ENCODE peak calls at places on chromosome 17, in four cellular contexts. V is K562, M is WTC11, I is SK-N-SH. K is an unnamed sample.

GRCh38 chr17:35515027-35515426 is 22.5 kb downstream of the SLFN12L start:
- DNase-seq in V (no peak), M (no peak), I (no peak), K (no peak)

GRCh38 chr17:64063766-64064224 is 43.4 kb upstream of the ICAM2 start:
- DNase-seq in V (peak; percentile 57), M (peak; percentile 84), I (peak; percentile 72), K (no peak)

GRCh38 chr17:14725729-14726128 is 424.8 kb downstream of the HS3ST3B1 start:
- DNase-seq in V (no peak), M (no peak), I (no peak), K (no peak)

GRCh38 chr17:63382826-63383225 is 63.3 kb downstream of the CYB561 start:
- DNase-seq in V (no peak), M (no peak), I (no peak), K (no peak)

GRCh38 chr17:51425793-51426192 is 165.4 kb downstream of the UTP18 start:
- DNase-seq in V (no peak), M (no peak), I (no peak), K (no peak)

GRCh38 chr17:58679263-58680037 is 12.4 kb downstream of the TEX14 start:
- DNase-seq in V (peak; percentile 87), M (no peak), I (no peak), K (peak; percentile 89)

GRCh38 chr17:62703269-62703775 is 75.9 kb downstream of the MRC2 start:
- DNase-seq in V (no peak), M (no peak), I (no peak), K (no peak)

GRCh38 chr17:78120971-78121800 is 7.4 kb downstream of the TMC6 start:
- DNase-seq in V (no peak), M (no peak), I (no peak), K (no peak)

GRCh38 chr17:81512984-81513668 is 527 bp upstream of the ACTG1 start:
- DNase-seq in V (peak; percentile 63), M (peak; percentile 83), I (no peak), K (no peak)

GRCh38 chr17:70345061-70345460 is 175.7 kb downstream of the KCNJ2 start:
- DNase-seq in V (no peak), M (no peak), I (no peak), K (no peak)

GRCh38 chr17:50268040-50268439 is 6.2 kb upstream of the TMEM92 start:
- DNase-seq in V (peak; percentile 3), M (no peak), I (no peak), K (no peak)

GRCh38 chr17:44941712-44942331 is 5.8 kb downstream of the KIF18B start:
- DNase-seq in V (no peak), M (no peak), I (peak; percentile 32), K (no peak)

GRCh38 chr17:82037113-82037888 is at the start of gene DCXR:
- DNase-seq in V (peak; percentile 98), M (peak; percentile 99), I (peak; percentile 100), K (peak; percentile 72)

GRCh38 chr17:41919840-41920579 is 1.3 kb upstream of the ACLY start:
- DNase-seq in V (no peak), M (peak; percentile 21), I (no peak), K (no peak)

GRCh38 chr17:82661717-82662683 is 13.8 kb upstream of the WDR45B start:
- DNase-seq in V (no peak), M (no peak), I (no peak), K (no peak)

GRCh38 chr17:82407255-82407654 is 10.9 kb upstream of the HEXD start:
- DNase-seq in V (no peak), M (no peak), I (no peak), K (no peak)

GRCh38 chr17:83160443-83161297 is 81.3 kb downstream of the METRNL start:
- DNase-seq in V (no peak), M (no peak), I (peak; percentile 19), K (no peak)

GRCh38 chr17:40124279-40125141 is 2.7 kb downstream of the MSL1 start:
- DNase-seq in V (no peak), M (no peak), I (no peak), K (no peak)

GRCh38 chr17:42683407-42684031 is 1.2 kb downstream of the CNTNAP1 start:
- DNase-seq in V (no peak), M (peak; percentile 66), I (peak; percentile 23), K (no peak)

GRCh38 chr17:36689089-36689667 is 87.8 kb downstream of the MRM1 start:
- DNase-seq in V (no peak), M (no peak), I (no peak), K (no peak)

GRCh38 chr17:45236002-45236606 is 14.4 kb downstream of the FMNL1 start:
- DNase-seq in V (no peak), M (no peak), I (no peak), K (no peak)

GRCh38 chr17:81840826-81841778 is 6.3 kb upstream of the PPP1R27 start:
- DNase-seq in V (no peak), M (no peak), I (no peak), K (no peak)

GRCh38 chr17:82241183-82241925 is 12.5 kb downstream of the SLC16A3 start:
- DNase-seq in V (no peak), M (no peak), I (peak; percentile 76), K (no peak)

GRCh38 chr17:50063516-50064252 is 7.8 kb downstream of the ITGA3 start:
- DNase-seq in V (no peak), M (no peak), I (no peak), K (no peak)

GRCh38 chr17:78729636-78730035 is 52.4 kb downstream of the CYTH1 start:
- DNase-seq in V (no peak), M (no peak), I (no peak), K (no peak)

GRCh38 chr17:1473170-1473569 is 17.1 kb upstream of the CRK start:
- DNase-seq in V (no peak), M (peak; percentile 30), I (no peak), K (no peak)

GRCh38 chr17:62705781-62706597 is 78.5 kb downstream of the MRC2 start:
- DNase-seq in V (no peak), M (no peak), I (no peak), K (no peak)

GRCh38 chr17:44940321-44940720 is 7.3 kb downstream of the KIF18B start:
- DNase-seq in V (no peak), M (no peak), I (peak; percentile 11), K (no peak)

GRCh38 chr17:27846042-27846655 is 45.8 kb upstream of the NOS2 start:
- DNase-seq in V (no peak), M (no peak), I (no peak), K (no peak)

GRCh38 chr17:73534575-73534940 is 109.7 kb downstream of the SDK2 start:
- DNase-seq in V (no peak), M (no peak), I (no peak), K (no peak)

GRCh38 chr17:72145972-72146755 is 25.3 kb downstream of the SOX9 start:
- DNase-seq in V (no peak), M (no peak), I (no peak), K (no peak)

GRCh38 chr17:67671492-67671891 is 46.2 kb upstream of the NOL11 start:
- DNase-seq in V (no peak), M (no peak), I (peak; percentile 59), K (no peak)

GRCh38 chr17:647340-648197 is 67.1 kb downstream of the VPS53 start:
- DNase-seq in V (no peak), M (no peak), I (no peak), K (no peak)

GRCh38 chr17:1267471-1267947 is 2.7 kb upstream of the BHLHA9 start:
- DNase-seq in V (no peak), M (no peak), I (peak; percentile 28), K (no peak)

GRCh38 chr17:66578781-66579489 is 256.0 kb upstream of the CACNG5 start:
- DNase-seq in V (no peak), M (no peak), I (no peak), K (no peak)

GRCh38 chr17:45863857-45864654 is 19.4 kb downstream of the SPPL2C start:
- DNase-seq in V (no peak), M (no peak), I (no peak), K (no peak)

GRCh38 chr17:51197754-51198153 is 31.5 kb downstream of the NME2 start:
- DNase-seq in V (no peak), M (no peak), I (no peak), K (no peak)

DNA sequence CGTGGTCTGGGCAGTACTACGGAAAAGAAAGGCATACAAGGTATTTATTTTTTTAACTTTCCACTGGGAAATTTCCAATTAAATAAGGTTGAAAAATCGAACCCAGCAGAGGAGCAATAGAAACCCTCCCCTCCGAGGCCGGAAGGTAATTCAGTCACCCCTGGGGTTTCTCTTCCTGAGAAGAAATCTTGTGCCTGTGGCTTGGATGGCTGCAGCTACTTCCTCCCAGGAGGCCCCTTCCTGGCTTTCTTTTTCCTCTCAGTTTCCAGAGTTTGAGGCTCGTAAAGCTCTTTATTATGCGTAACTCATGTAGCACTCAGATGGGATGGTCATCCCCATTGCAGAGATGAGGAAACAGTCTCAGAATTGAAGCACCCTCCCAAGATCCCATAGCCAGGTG is 140.3 kb downstream of the ASIC2 start:
- DNase-seq in V (no peak), M (no peak), I (no peak), K (no peak)
- TF ChIP-seq USF1 in V (no peak), M (no peak), I (no peak), K (no peak)

DNA sequence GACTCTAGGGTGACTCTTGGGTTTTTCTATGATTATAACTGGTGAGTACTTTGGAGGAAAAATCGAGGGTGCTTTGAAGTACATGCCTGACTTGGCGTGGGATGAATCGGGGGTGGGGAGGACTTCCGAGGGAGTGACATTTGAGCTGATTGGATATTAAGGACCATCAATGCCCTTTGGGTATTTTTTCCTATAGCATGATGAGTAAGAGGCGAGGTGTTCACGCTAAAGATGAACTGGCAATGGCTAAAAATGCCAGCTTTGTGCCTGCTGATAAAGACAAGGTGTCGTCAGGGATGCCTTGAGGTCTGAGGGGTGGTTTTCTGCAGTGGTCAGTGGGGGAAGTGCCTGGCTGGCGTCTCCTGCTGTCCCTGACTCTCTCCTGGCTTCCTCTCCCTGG is 25.3 kb downstream of the USP43 start:
- DNase-seq in V (no peak), M (no peak), I (no peak), K (no peak)
- TF ChIP-seq USF1 in V (no peak), M (no peak), I (no peak), K (no peak)

GRCh38 chr17:55587608-55588139 is 76.4 kb upstream of the SMIM36 start:
- DNase-seq in V (no peak), M (no peak), I (no peak), K (no peak)
- TF ChIP-seq USF1 in V (no peak), M (no peak), I (no peak), K (no peak)

GRCh38 chr17:12732366-12732765 is 56.9 kb upstream of the ARHGAP44 start:
- DNase-seq in V (no peak), M (no peak), I (no peak), K (no peak)
- TF ChIP-seq USF1 in V (no peak), M (no peak), I (no peak), K (no peak)

DNA sequence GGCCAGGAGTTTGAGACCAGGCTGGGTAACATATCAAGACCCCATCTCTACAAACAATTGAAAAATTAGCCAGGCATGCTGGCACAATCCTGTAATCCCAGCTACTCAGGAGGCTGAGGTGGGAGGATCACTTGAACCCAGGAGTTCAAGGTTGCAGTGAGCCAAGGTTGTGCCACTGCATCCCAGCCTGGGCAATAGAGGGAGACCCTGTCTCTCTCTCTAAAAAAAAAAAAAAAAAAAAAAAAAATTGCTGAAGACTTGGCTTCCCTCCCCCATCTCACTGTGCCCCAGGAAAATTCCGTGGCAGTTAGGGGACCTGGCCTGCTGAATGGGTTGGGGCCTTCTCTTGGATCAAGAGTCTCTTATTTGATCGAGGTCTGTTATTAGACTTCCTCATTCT is at the start of gene ODF4:
- DNase-seq in V (no peak), M (no peak), I (no peak), K (no peak)
- TF ChIP-seq USF1 in V (no peak), M (no peak), I (no peak), K (no peak)

GRCh38 chr17:75271955-75272847 is 1.2 kb upstream of the MIF4GD start:
- DNase-seq in V (no peak), M (no peak), I (peak; percentile 78), K (no peak)
- TF ChIP-seq USF1 in V (peak; percentile 18), M (no peak), I (no peak), K (no peak)